ENCODE peak calls at places on chromosomes 16 and 17, in eight cellular contexts. W, K, H, L, F, T, G and B are unnamed samples.

GRCh38 chr16:87434146-87434667 is 42.1 kb downstream of the MAP1LC3B start:
- DNase-seq in G (no peak), W (peak; percentile 63), H (no peak), F (no peak), T (no peak), K (no peak), L (no peak), B (no peak)

GRCh38 chr17:63665527-63666214 is 34.3 kb downstream of the LIMD2 start:
- DNase-seq in L (no peak), G (no peak), F (no peak), K (no peak), H (no peak), W (no peak), T (no peak), B (no peak)

GRCh38 chr16:77834600-77834963 is 46.2 kb downstream of the VAT1L start:
- DNase-seq in W (peak; percentile 82), K (no peak), T (no peak), L (no peak), H (no peak), F (no peak), G (peak; percentile 94), B (no peak)

GRCh38 chr16:88970539-88971065 is 6.4 kb downstream of the CBFA2T3 start:
- DNase-seq in G (no peak), L (no peak), H (no peak), K (no peak), T (no peak), F (no peak), W (no peak), B (no peak)

GRCh38 chr16:72129976-72130656 is 36.5 kb downstream of the DHX38 start:
- DNase-seq in H (peak; percentile 7), G (peak; percentile 69), T (no peak), L (no peak), F (no peak), W (no peak), K (no peak), B (no peak)

GRCh38 chr17:52828621-52829020 is 670.1 kb upstream of the CA10 start:
- DNase-seq in W (no peak), K (no peak), T (no peak), G (no peak), H (no peak), L (no peak), F (no peak), B (no peak)

GRCh38 chr16:70746040-70746707 is 54.8 kb downstream of the VAC14 start:
- DNase-seq in K (no peak), H (no peak), T (no peak), W (peak; percentile 82), L (peak; percentile 26), F (peak; percentile 76), G (no peak), B (no peak)

GRCh38 chr17:73536700-73537680 is 107.3 kb downstream of the SDK2 start:
- DNase-seq in F (no peak), K (no peak), G (peak; percentile 79), T (no peak), W (no peak), L (no peak), H (no peak), B (no peak)

GRCh38 chr17:3602499-3602898 is 6.7 kb downstream of the TRPV1 start:
- DNase-seq in W (no peak), F (peak; percentile 20), H (no peak), L (peak; percentile 29), T (no peak), G (peak; percentile 79), K (no peak), B (peak; percentile 39)

GRCh38 chr17:82441686-82442487 is 8.7 kb downstream of the CYBC1 start:
- DNase-seq in W (no peak), H (no peak), L (no peak), G (no peak), F (no peak), T (no peak), K (no peak), B (no peak)

GRCh38 chr16:69563605-69564580 is 1.9 kb upstream of the NFAT5 start:
- DNase-seq in F (no peak), W (no peak), G (peak; percentile 61), K (no peak), H (no peak), L (peak; percentile 92), T (peak; percentile 40), B (no peak)

GRCh38 chr17:72529386-72529785 is 408.6 kb downstream of the SOX9 start:
- DNase-seq in W (no peak), F (peak; percentile 35), H (peak; percentile 55), G (no peak), T (peak; percentile 22), L (no peak), K (peak; percentile 17), B (no peak)

GRCh38 chr17:56172517-56172982 is 19.3 kb downstream of the ANKFN1 start:
- DNase-seq in H (peak; percentile 96), F (peak; percentile 19), T (no peak), G (peak; percentile 38), W (no peak), L (no peak), K (no peak), B (no peak)

GRCh38 chr17:57554826-57555635 is 190.1 kb downstream of the CCDC182 start:
- DNase-seq in L (no peak), F (no peak), K (no peak), W (no peak), G (peak; percentile 66), T (no peak), H (no peak), B (no peak)

GRCh38 chr17:11996722-11997146 is 541 bp downstream of the ZNF18 start:
- DNase-seq in W (no peak), G (peak; percentile 56), T (no peak), H (no peak), L (no peak), F (peak; percentile 55), K (peak; percentile 52), B (peak; percentile 30)

GRCh38 chr16:85687651-85688471 is 893 bp downstream of the GINS2 start:
- DNase-seq in F (no peak), G (no peak), T (no peak), K (no peak), H (no peak), W (no peak), L (peak; percentile 26), B (no peak)

GRCh38 chr17:7558544-7559306 is at the start of gene TNFSF13:
- DNase-seq in G (no peak), K (no peak), L (no peak), F (peak; percentile 67), W (no peak), T (no peak), H (no peak), B (no peak)

GRCh38 chr17:17151541-17151940 is 54.6 kb downstream of the PLD6 start:
- DNase-seq in L (no peak), K (no peak), F (no peak), T (peak; percentile 70), G (no peak), W (peak; percentile 32), H (no peak), B (no peak)

GRCh38 chr17:55772086-55772485 is 21.2 kb downstream of the PCTP start:
- DNase-seq in T (no peak), G (no peak), L (no peak), F (no peak), H (no peak), K (no peak), W (no peak), B (no peak)

GRCh38 chr16:85017151-85017550 is 5.8 kb upstream of the ZDHHC7 start:
- DNase-seq in L (peak; percentile 39), H (no peak), G (no peak), K (no peak), T (no peak), F (no peak), W (no peak), B (no peak)

GRCh38 chr17:54749157-54749556 is 151.5 kb upstream of the TOM1L1 start:
- DNase-seq in G (peak; percentile 50), L (no peak), K (no peak), H (no peak), W (no peak), T (no peak), F (no peak), B (no peak)

GRCh38 chr16:27265982-27266381 is 2.6 kb downstream of the NSMCE1 start:
- DNase-seq in W (no peak), H (no peak), F (no peak), K (no peak), L (no peak), T (no peak), G (no peak), B (no peak)

GRCh38 chr16:60230666-60231065 is 1496.5 kb upstream of the GOT2 start:
- DNase-seq in G (no peak), H (no peak), F (no peak), K (no peak), T (no peak), W (no peak), L (no peak), B (no peak)

GRCh38 chr16:23365602-23366240 is 63.6 kb downstream of the SCNN1B start:
- DNase-seq in W (no peak), L (peak; percentile 13), G (peak; percentile 23), T (no peak), K (no peak), F (peak; percentile 78), H (no peak), B (no peak)

GRCh38 chr17:4101799-4102405 is 40.9 kb downstream of the ZZEF1 start:
- DNase-seq in G (no peak), T (no peak), F (no peak), K (no peak), L (no peak), W (no peak), H (no peak), B (no peak)

GRCh38 chr17:75689441-75689873 is 22.3 kb downstream of the SAP30BP start:
- DNase-seq in H (peak; percentile 7), G (peak; percentile 14), K (no peak), W (no peak), L (peak; percentile 70), F (no peak), T (no peak), B (no peak)

GRCh38 chr16:27347930-27348685 is 34.3 kb downstream of the IL4R start:
- DNase-seq in F (no peak), L (no peak), T (no peak), W (no peak), H (no peak), K (no peak), G (no peak), B (no peak)

GRCh38 chr17:596763-597644 is 117.6 kb downstream of the VPS53 start:
- DNase-seq in T (no peak), G (no peak), W (peak; percentile 56), H (no peak), K (no peak), L (no peak), F (no peak), B (no peak)

GRCh38 chr17:16443390-16444257 is 28.3 kb downstream of the TRPV2 start:
- DNase-seq in K (no peak), F (no peak), H (no peak), T (no peak), L (no peak), G (no peak), W (no peak), B (no peak)